ENCODE peak calls at places on chromosome 19, in five cellular contexts. E, Z, P, R and G are unnamed samples.

GRCh38 chr19:3528080-3528479 is 10.9 kb upstream of the TEKTIP1 start:
- DNase-seq in E (no peak), Z (no peak), P (no peak), R (no peak), G (no peak)

GRCh38 chr19:30169196-30169900 is 202.8 kb upstream of the ZNF536 start:
- DNase-seq in E (no peak), Z (no peak), P (peak), R (no peak), G (no peak)

GRCh38 chr19:29662604-29663404 is 2.5 kb upstream of the PLEKHF1 start:
- DNase-seq in E (peak), Z (peak), P (no peak), R (peak), G (peak)

GRCh38 chr19:14674764-14675163 is at the start of gene ADGRE3:
- DNase-seq in E (no peak), Z (no peak), P (no peak), R (no peak), G (no peak)

GRCh38 chr19:5891938-5892771 is 11.4 kb downstream of the NDUFA11 start:
- DNase-seq in E (peak), Z (no peak), P (no peak), R (no peak), G (no peak)

GRCh38 chr19:53873451-53874383 is 6.0 kb downstream of the MYADM start:
- DNase-seq in E (no peak), Z (no peak), P (no peak), R (no peak), G (no peak)

GRCh38 chr19:39200066-39200817 is 3.5 kb downstream of the NCCRP1 start:
- DNase-seq in E (no peak), Z (no peak), P (no peak), R (no peak), G (no peak)

GRCh38 chr19:2475018-2475701 is 767 bp upstream of the GADD45B start:
- DNase-seq in E (peak), Z (no peak), P (no peak), R (peak), G (peak)

GRCh38 chr19:41123716-41124244 is 9.5 kb downstream of the CYP2F1 start:
- DNase-seq in E (no peak), Z (no peak), P (no peak), R (no peak), G (no peak)
- TF ChIP-seq CTCF in E (no peak), Z (no peak), P (no peak), R (no peak), G (no peak)

GRCh38 chr19:10419200-10419645 is 1.1 kb upstream of the PDE4A start:
- DNase-seq in E (no peak), Z (no peak), P (no peak), R (no peak), G (no peak)
- TF ChIP-seq CTCF in E (no peak), Z (no peak), P (no peak), R (no peak), G (no peak)

GRCh38 chr19:24029941-24030636 is 56.9 kb upstream of the ZNF254 start:
- DNase-seq in E (no peak), Z (no peak), P (no peak), R (no peak), G (no peak)

GRCh38 chr19:24033962-24034342 is 53.0 kb upstream of the ZNF254 start:
- DNase-seq in E (peak), Z (peak), P (no peak), R (peak), G (no peak)

GRCh38 chr19:24032651-24033050 is 54.3 kb upstream of the ZNF254 start:
- DNase-seq in E (no peak), Z (no peak), P (no peak), R (no peak), G (no peak)

DNA sequence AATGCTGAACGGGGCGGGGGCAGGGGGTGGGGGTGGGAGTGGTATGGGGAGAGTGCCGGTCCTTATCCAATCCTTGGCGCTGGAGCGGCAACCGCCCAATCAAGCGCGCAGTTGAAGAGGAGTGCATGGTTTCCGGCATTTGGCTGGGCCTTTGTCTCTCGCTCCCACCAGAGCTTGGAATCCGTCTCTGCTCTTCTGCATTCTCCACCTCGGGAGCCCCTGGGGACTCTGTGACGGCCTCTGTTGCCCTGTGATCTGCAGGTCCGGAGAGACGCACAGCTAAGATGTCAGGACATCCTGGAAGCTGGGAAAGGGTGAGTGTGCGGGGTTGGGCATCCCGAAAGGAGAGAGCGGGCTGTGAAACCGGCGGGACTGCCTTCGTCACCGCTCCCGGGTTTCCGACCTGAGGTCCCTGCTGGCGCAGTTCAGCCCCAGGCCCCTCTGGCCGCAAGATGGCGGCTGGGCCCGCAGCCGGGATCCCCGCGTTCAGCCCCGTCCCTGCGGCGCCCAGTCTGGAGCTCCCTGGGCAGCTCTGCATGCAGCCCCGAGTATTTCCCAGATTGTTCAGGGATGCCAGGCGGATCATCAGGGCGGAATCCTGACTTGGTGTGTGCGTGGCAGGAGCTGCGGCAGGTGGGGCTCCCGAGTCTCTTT is 53.6 kb upstream of the ZNF254 start:
- DNase-seq in E (peak), Z (peak), P (no peak), R (peak), G (peak)
- TF ChIP-seq CTCF in E (peak), Z (no peak), P (no peak), R (no peak), G (no peak)

DNA sequence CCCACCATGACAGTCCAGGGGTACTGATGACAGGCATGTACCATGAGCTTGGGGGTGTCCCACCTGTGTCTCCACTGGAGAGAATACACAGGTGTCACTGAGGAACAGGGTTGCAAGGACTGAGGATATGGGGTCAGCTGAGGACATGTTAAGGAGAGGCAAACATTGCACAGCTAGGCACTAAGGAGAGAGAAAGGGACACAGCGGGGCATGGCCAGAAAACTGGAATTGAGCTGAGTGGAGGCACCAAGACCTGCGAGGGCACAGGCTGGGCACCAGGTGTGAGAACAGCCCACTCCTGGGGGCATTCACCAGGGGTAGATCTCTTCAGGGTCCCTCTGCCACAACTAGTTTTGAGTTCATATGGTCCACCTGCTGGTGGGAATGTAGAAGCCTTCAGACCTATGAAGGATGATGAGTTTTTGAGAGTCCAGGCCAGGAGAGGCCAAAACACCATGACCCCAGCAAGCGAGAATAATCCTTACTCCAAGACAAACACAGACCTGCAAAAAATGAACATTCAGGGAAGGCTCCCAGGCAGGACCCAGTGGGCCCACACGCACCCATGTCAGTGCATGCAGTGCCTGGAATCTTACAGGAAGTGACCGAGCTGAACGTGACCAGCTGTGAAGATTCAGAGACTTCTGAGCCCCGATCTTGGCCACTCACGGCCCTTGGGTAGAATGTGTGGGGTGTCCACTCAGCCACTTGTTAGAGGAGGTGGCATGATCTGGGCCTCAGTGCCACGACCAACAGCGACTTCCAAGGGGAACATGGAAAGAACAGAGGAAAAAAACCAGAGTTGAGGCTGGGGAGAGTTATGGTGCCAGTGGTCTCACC is 1.4 kb upstream of the ZNF584 start:
- DNase-seq in E (no peak), Z (no peak), P (no peak), R (no peak), G (no peak)
- TF ChIP-seq CTCF in E (peak), Z (no peak), P (no peak), R (no peak), G (peak)

DNA sequence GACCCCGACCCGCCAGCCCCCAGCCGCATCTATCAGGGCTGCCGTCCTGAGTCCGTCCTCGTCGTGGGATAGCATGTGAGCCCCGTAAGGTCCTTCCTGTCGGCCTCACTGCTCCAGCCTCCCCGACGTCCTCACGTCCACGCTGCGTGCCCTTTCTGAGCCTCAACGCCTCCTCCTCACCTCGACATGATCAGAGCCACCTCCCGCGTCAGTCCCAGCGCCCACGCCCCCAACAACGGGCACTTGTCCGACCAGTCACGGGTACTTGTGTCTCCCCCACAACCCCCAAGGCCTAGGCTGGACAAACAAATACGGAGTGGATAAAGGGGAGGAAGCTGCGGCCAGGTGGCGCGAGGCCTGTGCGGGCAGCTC is 665 bp downstream of the ZNF497 start:
- DNase-seq in E (peak), Z (no peak), P (no peak), R (no peak), G (no peak)
- TF ChIP-seq CTCF in E (no peak), Z (no peak), P (no peak), R (no peak), G (no peak)

GRCh38 chr19:1409204-1410005 is 2.0 kb downstream of the DAZAP1 start:
- DNase-seq in E (no peak), Z (no peak), P (no peak), R (peak), G (no peak)
- TF ChIP-seq CTCF in E (no peak), Z (no peak), P (no peak), R (no peak), G (no peak)

DNA sequence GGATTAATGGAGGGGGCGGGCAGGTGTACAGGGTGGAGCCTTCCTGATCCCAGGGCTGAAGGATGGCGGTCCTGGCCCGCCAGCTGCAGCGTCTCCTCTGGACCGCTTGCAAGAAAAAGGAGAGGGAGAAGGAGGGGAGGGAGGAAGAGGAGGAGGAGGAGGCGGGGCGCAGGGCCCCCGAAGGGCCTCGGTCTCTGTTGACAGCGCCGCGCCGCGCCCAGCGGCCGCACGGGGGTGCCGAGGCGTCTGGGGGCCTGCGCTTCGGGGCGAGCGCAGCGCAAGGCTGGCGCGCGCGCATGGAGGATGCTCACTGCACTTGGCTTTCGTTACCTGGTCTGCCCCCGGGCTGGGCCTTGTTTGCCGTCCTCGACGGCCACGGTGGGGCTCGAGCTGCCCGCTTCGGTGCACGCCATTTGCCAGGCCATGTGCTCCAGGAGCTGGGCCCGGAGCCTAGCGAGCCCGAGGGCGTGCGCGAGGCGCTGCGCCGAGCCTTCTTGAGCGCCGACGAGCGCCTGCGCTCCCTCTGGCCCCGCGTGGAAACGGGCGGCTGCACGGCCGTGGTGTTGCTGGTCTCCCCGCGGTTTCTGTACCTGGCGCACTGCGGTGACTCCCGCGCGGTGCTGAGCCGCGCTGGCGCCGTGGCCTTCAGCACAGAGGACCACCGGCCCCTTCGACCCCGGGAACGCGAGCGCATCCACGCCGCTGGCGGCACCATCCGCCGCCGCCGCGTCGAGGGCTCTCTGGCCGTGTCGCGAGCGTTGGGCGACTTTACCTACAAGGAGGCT is at the start of gene PPM1N:
- DNase-seq in E (peak), Z (no peak), P (no peak), R (no peak), G (no peak)
- TF ChIP-seq CTCF in E (no peak), Z (no peak), P (no peak), R (no peak), G (peak)

GRCh38 chr19:48085904-48086864 is 24.4 kb downstream of the PLA2G4C start:
- DNase-seq in E (no peak), Z (no peak), P (no peak), R (no peak), G (no peak)
- TF ChIP-seq CTCF in E (no peak), Z (no peak), P (no peak), R (no peak), G (no peak)

GRCh38 chr19:8831832-8832131 is 322 bp downstream of the ZNF558 start:
- DNase-seq in E (no peak), Z (no peak), P (no peak), R (no peak), G (peak)

GRCh38 chr19:8835877-8836276 is 3.7 kb downstream of the MBD3L1 start:
- DNase-seq in E (no peak), Z (no peak), P (no peak), R (no peak), G (no peak)

GRCh38 chr19:8835446-8835845 is 3.3 kb downstream of the MBD3L1 start:
- DNase-seq in E (no peak), Z (no peak), P (no peak), R (no peak), G (no peak)

GRCh38 chr19:8831373-8831772 is 731 bp downstream of the ZNF558 start:
- DNase-seq in E (no peak), Z (no peak), P (no peak), R (no peak), G (no peak)

GRCh38 chr19:8832132-8833021 is at the start of the genes MBD3L1 and ZNF558:
- DNase-seq in E (peak), Z (peak), P (no peak), R (peak), G (peak)
- TF ChIP-seq CTCF in E (peak), Z (peak), P (peak), R (no peak), G (peak)